ENCODE peak calls at places on chromosome 2, in five cellular contexts. S, C, P, U and R are unnamed samples. For H3K27me3, the result is how much of the 10 kb centered on the place peaks cover.

GRCh38 chr2:80689106-80689505 is 384.6 kb upstream of the LRRTM1 start:
- DNase-seq in S (no peak), C (no peak), P (no peak), U (no peak), R (no peak)

GRCh38 chr2:152222975-152223638 is 47.5 kb upstream of the STAM2 start:
- DNase-seq in S (no peak), C (peak), P (peak), U (no peak), R (no peak)

GRCh38 chr2:74979844-74980243 is 21.4 kb downstream of the POLE4 start:
- DNase-seq in S (no peak), C (no peak), P (no peak), U (no peak), R (no peak)

GRCh38 chr2:205775091-205775876 is 93.0 kb downstream of the NRP2 start:
- DNase-seq in S (no peak), C (no peak), P (no peak), U (no peak), R (no peak)

GRCh38 chr2:180046776-180047175 is 39.7 kb upstream of the CWC22 start:
- DNase-seq in S (no peak), C (no peak), P (no peak), U (no peak), R (no peak)

GRCh38 chr2:37506407-37507068 is 162.1 kb downstream of the QPCT start:
- DNase-seq in S (no peak), C (peak), P (no peak), U (no peak), R (no peak)

GRCh38 chr2:112542974-112543760 is 902 bp downstream of the POLR1B start:
- DNase-seq in S (peak), C (no peak), P (no peak), U (no peak), R (no peak)

GRCh38 chr2:155930312-155930711 is 402.2 kb downstream of the NR4A2 start:
- DNase-seq in S (no peak), C (no peak), P (no peak), U (no peak), R (no peak)

GRCh38 chr2:191926671-191927070 is 79.8 kb upstream of the CAVIN2 start:
- DNase-seq in S (no peak), C (no peak), P (no peak), U (no peak), R (no peak)

GRCh38 chr2:166388488-166389070 is 12.8 kb upstream of the SCN9A start:
- DNase-seq in S (no peak), C (no peak), P (no peak), U (no peak), R (no peak)

DNA sequence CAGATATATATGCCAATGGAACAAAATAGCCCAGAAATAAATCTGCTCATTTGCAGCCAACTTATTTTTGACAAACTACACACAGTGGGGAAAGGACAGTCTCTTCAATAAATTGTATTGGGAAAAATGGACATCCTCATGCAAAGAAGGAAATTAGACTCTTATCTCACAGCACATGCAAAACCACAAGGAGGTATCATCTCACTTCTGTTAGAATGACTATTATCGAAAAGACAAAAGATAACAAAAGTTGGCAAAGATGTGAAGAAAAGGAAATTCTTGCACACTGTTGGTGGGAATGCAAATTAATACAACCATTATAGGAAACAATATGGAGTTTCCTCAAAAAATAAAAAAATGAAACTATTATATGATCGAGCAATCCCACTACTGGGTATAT is 16.3 kb upstream of the WDR75 start:
- DNase-seq in S (no peak), C (no peak), P (no peak), U (no peak), R (no peak)
- TF ChIP-seq CTCF in S (no peak), C (no peak), P (no peak), U (no peak), R (no peak)

GRCh38 chr2:30934071-30934470 is 126.8 kb upstream of the CAPN13 start:
- DNase-seq in S (no peak), C (no peak), P (no peak), U (no peak), R (no peak)
- H3K27me3 ChIP-seq in S (under half), C (under half), P (under half), U (under half), R (under half)

GRCh38 chr2:96264656-96265348 is 995 bp downstream of the TMEM127 start:
- DNase-seq in S (peak), C (no peak), P (no peak), U (no peak), R (no peak)
- TF ChIP-seq CTCF in S (peak), C (peak), P (peak), U (peak), R (no peak)

GRCh38 chr2:19783935-19784334 is 117.8 kb downstream of the TTC32 start:
- DNase-seq in S (no peak), C (no peak), P (no peak), U (no peak), R (no peak)
- H3K27me3 ChIP-seq in S (under half), C (under half), P (under half), U (under half), R (under half)

DNA sequence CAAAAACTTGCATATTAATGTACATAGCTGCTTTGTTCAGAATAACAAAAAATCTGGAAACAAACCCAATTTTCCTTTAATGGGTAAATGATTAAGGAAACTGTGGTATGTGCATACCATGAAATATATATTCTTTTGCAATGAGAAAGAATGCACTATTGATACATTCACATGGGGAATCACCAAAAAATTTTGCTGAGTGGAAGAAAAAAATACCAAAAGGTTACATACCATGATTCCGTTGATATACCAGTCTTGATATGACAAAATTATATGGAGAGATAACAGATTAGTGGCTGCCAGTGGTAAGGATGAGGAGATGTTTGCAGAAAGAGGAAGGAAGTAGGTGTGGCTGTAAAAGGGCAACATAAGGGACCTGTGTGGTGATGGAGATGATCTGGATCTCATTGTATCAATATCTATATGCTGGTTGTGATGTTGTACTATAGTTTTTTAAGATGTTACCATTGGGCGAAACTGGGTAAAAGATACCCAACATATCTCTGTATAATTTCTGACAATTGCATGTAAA is 54.6 kb upstream of the BCL2L11 start:
- DNase-seq in S (no peak), C (no peak), P (no peak), U (no peak), R (no peak)
- TF ChIP-seq CTCF in S (no peak), C (no peak), P (no peak), U (no peak), R (no peak)

GRCh38 chr2:232488721-232489300 is 1.2 kb upstream of the ECEL1 start:
- DNase-seq in S (no peak), C (no peak), P (peak), U (no peak), R (no peak)
- H3K27me3 ChIP-seq in S (half or more), C (under half), P (half or more), U (under half), R (under half)